ENCODE peak calls at places on chromosomes 13 and 19, in four cellular contexts. E is lower lobe of right lung, X is psoas muscle, V is lung. N is an unnamed sample.

GRCh38 chr13:28239374-28239773 is 101.0 kb downstream of the PAN3 start:
- ATAC-seq in V (no peak), E (no peak), X (no peak), N (peak; percentile 34)

GRCh38 chr19:51002542-51003311 is 1.3 kb upstream of the KLK8 start:
- ATAC-seq in E (peak; percentile 21), X (no peak), V (no peak), N (peak; percentile 25)

GRCh38 chr19:14582894-14583340 is at the start of gene CLEC17A:
- ATAC-seq in X (no peak), E (no peak), V (no peak), N (no peak)

GRCh38 chr13:30618186-30618937 is 642 bp downstream of the USPL1 start:
- ATAC-seq in V (no peak), X (peak; percentile 2), E (peak; percentile 0), N (no peak)

GRCh38 chr19:4523306-4524110 is 5.2 kb upstream of the PLIN4 start:
- ATAC-seq in E (peak; percentile 56), X (peak; percentile 31), V (peak; percentile 42), N (no peak)

GRCh38 chr19:6967962-6968361 is 53.3 kb downstream of the MBD3L2B start:
- ATAC-seq in E (no peak), X (no peak), V (no peak), N (no peak)

GRCh38 chr19:23160766-23161165 is 43.9 kb downstream of the ZNF730 start:
- ATAC-seq in V (no peak), X (no peak), E (no peak), N (no peak)

GRCh38 chr19:47414469-47414868 is 4.9 kb downstream of the MEIS3 start:
- ATAC-seq in V (no peak), X (no peak), E (peak; percentile 8), N (no peak)

GRCh38 chr19:3283246-3283751 is 58.8 kb downstream of the CELF5 start:
- ATAC-seq in X (no peak), V (no peak), E (no peak), N (no peak)
- H3K27me3 ChIP-seq in X (no peaks in the 10 kb centered on the region), V (no peaks in the 10 kb centered on the region), E (peaks cover 49% of the 10 kb centered on the region), N (peaks cover 92% of the 10 kb centered on the region)

GRCh38 chr19:10105241-10106099 is 692 bp upstream of the PPAN start:
- ATAC-seq in X (no peak), E (no peak), V (no peak), N (no peak)
- H3K27me3 ChIP-seq in X (no peaks in the 10 kb centered on the region), E (no peaks in the 10 kb centered on the region), V (no peaks in the 10 kb centered on the region), N (no peaks in the 10 kb centered on the region)

GRCh38 chr19:33628921-33629825 is 7.4 kb downstream of the CHST8 start:
- ATAC-seq in E (no peak), V (no peak), X (no peak), N (no peak)

GRCh38 chr19:33630880-33631627 is 9.3 kb downstream of the CHST8 start:
- ATAC-seq in E (no peak), X (no peak), V (no peak), N (no peak)

GRCh38 chr19:33629826-33630375 is 8.1 kb downstream of the CHST8 start:
- ATAC-seq in V (no peak), X (no peak), E (no peak), N (no peak)

GRCh38 chr19:33627526-33627925 is 5.8 kb downstream of the CHST8 start:
- ATAC-seq in X (no peak), E (no peak), V (no peak), N (no peak)

GRCh38 chr19:33627962-33628839 is 6.4 kb downstream of the CHST8 start:
- ATAC-seq in X (no peak), E (no peak), V (no peak), N (no peak)
- H3K27me3 ChIP-seq in X (no peaks in the 10 kb centered on the region), E (peaks cover 41% of the 10 kb centered on the region), V (no peaks in the 10 kb centered on the region), N (peaks cover 87% of the 10 kb centered on the region)

GRCh38 chr19:12841094-12841493 is 2.8 kb downstream of the MAST1 start:
- ATAC-seq in E (peak; percentile 10), V (no peak), X (no peak), N (no peak)

GRCh38 chr19:12838182-12838890 is at the start of gene MAST1:
- ATAC-seq in E (peak; percentile 66), X (peak; percentile 49), V (no peak), N (peak; percentile 67)

GRCh38 chr19:12840091-12841079 is 2.1 kb downstream of the MAST1 start:
- ATAC-seq in E (peak; percentile 74), V (peak; percentile 63), X (peak; percentile 70), N (no peak)

GRCh38 chr19:12837225-12837624 is 1.1 kb upstream of the MAST1 start:
- ATAC-seq in V (no peak), E (no peak), X (no peak), N (no peak)

DNA sequence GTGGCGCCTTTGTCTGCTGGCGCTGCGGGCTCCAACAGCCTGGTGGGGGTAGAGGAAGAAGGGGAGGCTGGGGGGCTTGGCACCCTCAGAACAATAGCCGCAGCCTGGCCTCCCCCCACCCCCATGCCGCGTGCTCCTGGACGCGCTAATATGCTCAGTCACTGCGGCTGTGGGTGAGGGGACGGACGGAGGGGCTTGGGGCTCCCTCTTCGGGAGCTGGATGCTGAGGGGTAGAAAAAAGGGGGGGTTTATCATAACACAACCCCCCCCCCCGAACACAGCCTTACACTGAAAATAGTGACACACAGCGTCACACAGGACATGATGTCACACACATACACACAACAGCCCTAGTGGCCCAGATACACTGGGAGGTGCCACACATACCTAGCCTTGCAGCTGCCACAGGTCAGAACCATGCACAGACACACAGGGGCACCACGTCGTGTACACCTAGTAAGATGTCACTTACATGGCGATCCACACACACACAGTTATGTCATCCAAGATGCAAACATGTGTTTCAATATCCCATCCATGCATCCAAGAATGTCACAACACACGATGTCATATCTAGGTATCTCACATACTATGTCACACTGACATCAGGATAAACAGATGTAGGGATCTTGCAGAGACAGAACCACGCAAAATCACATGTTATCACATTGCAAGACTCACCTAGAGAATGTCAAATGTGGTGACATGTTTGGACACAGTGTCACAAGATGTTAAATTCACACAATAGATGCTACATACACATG is 760 bp downstream of the MAST1 start:
- ATAC-seq in X (no peak), V (no peak), E (no peak), N (no peak)
- H3K27me3 ChIP-seq in X (no peaks in the 10 kb centered on the region), V (no peaks in the 10 kb centered on the region), E (peaks cover 87% of the 10 kb centered on the region), N (peaks cover 100% of the 10 kb centered on the region)

GRCh38 chr19:12260236-12260635 is 34.4 kb downstream of the ZNF44 start:
- ATAC-seq in E (no peak), X (no peak), V (no peak), N (no peak)
- H3K27me3 ChIP-seq in E (no peaks in the 10 kb centered on the region), X (no peaks in the 10 kb centered on the region), V (no peaks in the 10 kb centered on the region), N (no peaks in the 10 kb centered on the region)